ENCODE peak calls at places on chromosome 11, in four cellular contexts. One of them, this sample, is unnamed. For H3K36me3 and H3K4me1, the result is how much of the 10 kb centered on the place peaks cover.

GRCh38 chr11:77073328-77074001 is 6.7 kb downstream of the CAPN5 start:
- DNase-seq in CD8-positive, alpha-beta T cell: no peak
- DNase-seq in IMR-90: peak
- DNase-seq in breast epithelium: peak
- DNase-seq in this sample: peak

GRCh38 chr11:109838034-109838433 is 255.2 kb upstream of the ZC3H12C start:
- DNase-seq in CD8-positive, alpha-beta T cell: no peak
- DNase-seq in IMR-90: no peak
- DNase-seq in breast epithelium: no peak
- DNase-seq in this sample: no peak

GRCh38 chr11:95790123-95790932 is at the start of gene CEP57:
- DNase-seq in CD8-positive, alpha-beta T cell: peak
- DNase-seq in IMR-90: peak
- DNase-seq in breast epithelium: peak
- DNase-seq in this sample: peak

GRCh38 chr11:115127790-115128189 is 376.4 kb downstream of the CADM1 start:
- DNase-seq in CD8-positive, alpha-beta T cell: no peak
- DNase-seq in IMR-90: no peak
- DNase-seq in breast epithelium: no peak
- DNase-seq in this sample: no peak

GRCh38 chr11:37978647-37979046 is 1380.6 kb upstream of the RAG2 start:
- DNase-seq in CD8-positive, alpha-beta T cell: no peak
- DNase-seq in IMR-90: no peak
- DNase-seq in breast epithelium: no peak
- DNase-seq in this sample: no peak

GRCh38 chr11:1791912-1792311 is 28.2 kb upstream of the CTSD start:
- DNase-seq in CD8-positive, alpha-beta T cell: no peak
- DNase-seq in IMR-90: no peak
- DNase-seq in breast epithelium: no peak
- DNase-seq in this sample: no peak

GRCh38 chr11:59923813-59924212 is 14.4 kb upstream of the OOSP1 start:
- DNase-seq in CD8-positive, alpha-beta T cell: no peak
- DNase-seq in IMR-90: no peak
- DNase-seq in breast epithelium: no peak
- DNase-seq in this sample: no peak

GRCh38 chr11:96162816-96163499 is 180.0 kb downstream of the MAML2 start:
- DNase-seq in CD8-positive, alpha-beta T cell: no peak
- DNase-seq in IMR-90: peak
- DNase-seq in breast epithelium: no peak
- DNase-seq in this sample: no peak

GRCh38 chr11:70099578-70100282 is 21.6 kb downstream of the ANO1 start:
- DNase-seq in CD8-positive, alpha-beta T cell: no peak
- DNase-seq in IMR-90: peak
- DNase-seq in breast epithelium: no peak
- DNase-seq in this sample: peak

GRCh38 chr11:99325807-99326206 is 305.1 kb downstream of the CNTN5 start:
- DNase-seq in CD8-positive, alpha-beta T cell: no peak
- DNase-seq in IMR-90: peak
- DNase-seq in breast epithelium: no peak
- DNase-seq in this sample: no peak

GRCh38 chr11:27468209-27468608 is 4.4 kb downstream of the LGR4 start:
- DNase-seq in CD8-positive, alpha-beta T cell: no peak
- DNase-seq in IMR-90: peak
- DNase-seq in breast epithelium: no peak
- DNase-seq in this sample: no peak

GRCh38 chr11:57547854-57548377 is 10.5 kb downstream of the SMTNL1 start:
- DNase-seq in CD8-positive, alpha-beta T cell: no peak
- DNase-seq in IMR-90: no peak
- DNase-seq in breast epithelium: no peak
- DNase-seq in this sample: no peak

GRCh38 chr11:12845739-12846358 is 163.3 kb upstream of the RASSF10 start:
- DNase-seq in CD8-positive, alpha-beta T cell: no peak
- DNase-seq in IMR-90: peak
- DNase-seq in breast epithelium: no peak
- DNase-seq in this sample: no peak

GRCh38 chr11:86291466-86292262 is 10.4 kb upstream of the HIKESHI start:
- DNase-seq in CD8-positive, alpha-beta T cell: peak
- DNase-seq in IMR-90: peak
- DNase-seq in breast epithelium: no peak
- DNase-seq in this sample: no peak

GRCh38 chr11:100964400-100964799 is 165.2 kb downstream of the PGR start:
- DNase-seq in CD8-positive, alpha-beta T cell: no peak
- DNase-seq in IMR-90: peak
- DNase-seq in breast epithelium: no peak
- DNase-seq in this sample: no peak

GRCh38 chr11:6653055-6653454 is 2.6 kb downstream of the DCHS1 start:
- DNase-seq in CD8-positive, alpha-beta T cell: no peak
- DNase-seq in IMR-90: no peak
- DNase-seq in breast epithelium: no peak
- DNase-seq in this sample: no peak

GRCh38 chr11:3609416-3610265 is 32.2 kb downstream of the ART5 start:
- DNase-seq in CD8-positive, alpha-beta T cell: peak
- DNase-seq in IMR-90: peak
- DNase-seq in breast epithelium: no peak
- DNase-seq in this sample: no peak

GRCh38 chr11:21625982-21626381 is 566.9 kb upstream of the ANO5 start:
- DNase-seq in CD8-positive, alpha-beta T cell: no peak
- DNase-seq in IMR-90: no peak
- DNase-seq in breast epithelium: no peak
- DNase-seq in this sample: peak

GRCh38 chr11:114134870-114135269 is 75.4 kb downstream of the ZBTB16 start:
- DNase-seq in CD8-positive, alpha-beta T cell: no peak
- DNase-seq in IMR-90: peak
- DNase-seq in breast epithelium: no peak
- DNase-seq in this sample: no peak

GRCh38 chr11:7688238-7688826 is 15.0 kb upstream of the CYB5R2 start:
- DNase-seq in CD8-positive, alpha-beta T cell: no peak
- DNase-seq in IMR-90: peak
- DNase-seq in breast epithelium: no peak
- DNase-seq in this sample: no peak

GRCh38 chr11:279966-280761 is 2.0 kb downstream of the NLRP6 start:
- DNase-seq in CD8-positive, alpha-beta T cell: peak
- DNase-seq in IMR-90: peak
- DNase-seq in breast epithelium: peak
- DNase-seq in this sample: peak

GRCh38 chr11:811446-812245 is 1.9 kb downstream of the RPLP2 start:
- DNase-seq in CD8-positive, alpha-beta T cell: no peak
- DNase-seq in IMR-90: no peak
- DNase-seq in breast epithelium: no peak
- DNase-seq in this sample: no peak

GRCh38 chr11:44583353-44583669 is 17.8 kb downstream of the CD82 start:
- DNase-seq in CD8-positive, alpha-beta T cell: no peak
- DNase-seq in IMR-90: no peak
- DNase-seq in breast epithelium: no peak
- DNase-seq in this sample: no peak
- H3K36me3 ChIP-seq in CD8-positive, alpha-beta T cell: under half
- H3K36me3 ChIP-seq in IMR-90: under half
- H3K36me3 ChIP-seq in breast epithelium: under half
- H3K36me3 ChIP-seq in this sample: under half

DNA sequence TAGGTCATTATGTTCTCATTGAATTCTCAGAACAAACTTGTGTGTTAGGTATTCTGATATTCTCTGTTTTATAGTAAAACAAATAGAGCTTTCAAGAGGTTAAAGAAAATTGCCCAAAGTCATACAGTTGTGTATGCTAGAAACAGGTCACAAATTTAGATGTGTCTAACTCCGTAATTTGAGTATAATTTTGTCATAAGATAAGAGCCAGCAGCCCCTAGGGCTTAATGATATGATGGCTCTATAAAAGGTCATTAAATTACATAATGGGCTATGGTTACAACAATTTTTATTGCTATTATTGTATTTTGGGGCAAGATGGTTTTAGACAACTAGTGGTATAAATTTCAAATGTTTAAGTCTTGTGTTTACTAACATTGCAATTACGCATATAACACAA is 701.9 kb downstream of the LUZP2 start:
- DNase-seq in CD8-positive, alpha-beta T cell: no peak
- DNase-seq in IMR-90: no peak
- DNase-seq in breast epithelium: no peak
- DNase-seq in this sample: no peak
- H3K4me3 ChIP-seq in CD8-positive, alpha-beta T cell: no peak
- H3K4me3 ChIP-seq in IMR-90: no peak
- H3K4me3 ChIP-seq in breast epithelium: no peak
- H3K4me3 ChIP-seq in this sample: no peak

DNA sequence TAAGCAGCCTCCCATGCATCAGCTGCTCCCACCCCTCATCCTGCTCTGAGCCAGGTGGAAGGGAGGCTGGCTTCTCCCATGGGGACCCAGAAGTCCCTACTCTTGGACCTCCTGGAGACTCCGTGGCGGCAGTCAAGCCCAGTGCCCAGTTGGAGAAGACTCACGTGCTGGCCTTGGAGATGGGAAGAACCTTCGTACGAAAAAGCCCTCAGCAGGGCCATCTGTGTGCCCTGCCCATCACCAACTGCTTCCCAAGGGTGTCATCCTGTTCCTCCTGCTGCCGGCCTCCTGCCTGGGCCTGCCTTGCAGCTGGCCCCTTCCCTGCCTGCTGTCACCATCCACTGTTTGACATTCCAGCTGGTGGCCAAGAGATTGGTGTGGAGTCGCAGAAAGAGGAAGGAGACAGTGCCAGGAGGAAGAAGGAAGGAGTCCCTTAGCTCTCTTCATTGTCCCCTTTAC is 28.0 kb downstream of the ARHGAP1 start:
- DNase-seq in CD8-positive, alpha-beta T cell: no peak
- DNase-seq in IMR-90: no peak
- DNase-seq in breast epithelium: no peak
- DNase-seq in this sample: no peak
- H3K4me1 ChIP-seq in CD8-positive, alpha-beta T cell: half or more
- H3K4me1 ChIP-seq in IMR-90: under half
- H3K4me1 ChIP-seq in breast epithelium: under half
- H3K4me1 ChIP-seq in this sample: under half

GRCh38 chr11:126197277-126197939 is 14.0 kb downstream of the RPUSD4 start:
- DNase-seq in CD8-positive, alpha-beta T cell: no peak
- DNase-seq in IMR-90: peak
- DNase-seq in breast epithelium: no peak
- DNase-seq in this sample: no peak
- H3K36me3 ChIP-seq in CD8-positive, alpha-beta T cell: under half
- H3K36me3 ChIP-seq in IMR-90: under half
- H3K36me3 ChIP-seq in breast epithelium: under half
- H3K36me3 ChIP-seq in this sample: half or more

DNA sequence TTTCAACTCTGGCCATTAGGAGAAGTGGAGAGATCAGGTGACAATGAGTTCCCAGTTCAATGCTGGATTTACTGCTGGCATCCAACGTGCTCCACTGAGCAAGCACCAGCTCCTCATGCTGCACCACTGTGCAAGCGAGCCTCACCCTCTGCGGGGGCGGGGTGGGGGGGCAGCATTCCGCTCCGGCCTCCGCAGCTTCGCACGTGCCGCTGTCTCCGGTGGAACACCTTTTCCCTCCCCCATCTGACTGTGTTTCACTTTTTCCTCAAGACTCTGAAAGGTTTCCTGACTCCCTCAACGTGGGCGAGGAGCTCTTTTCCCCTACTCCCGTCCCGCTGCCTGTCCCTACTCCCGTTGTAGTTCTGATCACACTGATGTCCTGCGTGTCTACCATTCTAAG is 835 bp upstream of the RHOD start:
- DNase-seq in CD8-positive, alpha-beta T cell: no peak
- DNase-seq in IMR-90: peak
- DNase-seq in breast epithelium: no peak
- DNase-seq in this sample: peak
- H3K4me3 ChIP-seq in CD8-positive, alpha-beta T cell: no peak
- H3K4me3 ChIP-seq in IMR-90: no peak
- H3K4me3 ChIP-seq in breast epithelium: peak
- H3K4me3 ChIP-seq in this sample: peak

DNA sequence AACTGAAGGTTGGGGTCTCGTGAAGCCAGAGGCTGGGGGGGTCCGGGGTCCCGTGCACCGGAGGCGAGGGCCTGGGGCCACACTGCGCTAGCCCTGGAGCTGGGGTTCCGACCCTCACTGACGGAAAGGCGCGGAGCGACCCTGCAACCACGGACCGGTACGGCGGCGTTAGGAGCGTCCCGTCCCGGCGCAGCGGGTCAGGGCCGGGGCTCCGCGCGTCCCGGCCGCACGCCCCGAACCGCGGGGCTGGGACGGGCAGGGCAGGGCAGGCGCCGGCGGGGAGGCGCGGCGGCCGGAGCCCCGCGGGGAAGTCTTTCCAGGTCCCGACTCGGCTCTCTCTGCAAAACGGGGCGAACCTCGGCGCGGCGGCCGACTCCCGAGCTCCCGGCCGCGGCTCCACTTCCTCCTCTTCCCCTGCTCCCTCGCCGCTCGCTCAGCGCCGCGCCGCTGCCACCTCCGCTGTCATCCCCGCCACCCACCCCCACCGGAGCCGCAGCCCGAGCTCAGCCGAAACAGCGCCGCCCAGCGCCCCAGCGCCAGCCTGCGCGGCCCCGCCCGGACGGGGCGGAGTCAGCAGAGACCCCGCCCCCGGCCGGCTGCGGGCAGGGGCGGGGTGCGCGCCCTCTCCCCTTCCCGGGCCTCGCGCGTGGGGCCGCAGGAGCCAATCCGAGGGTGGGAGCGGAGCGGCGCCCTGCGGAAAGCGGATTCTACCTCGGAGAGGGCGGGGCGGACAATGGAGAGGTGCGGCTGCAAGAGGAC is at the start of gene GDPD5:
- DNase-seq in CD8-positive, alpha-beta T cell: peak
- DNase-seq in IMR-90: peak
- DNase-seq in breast epithelium: peak
- DNase-seq in this sample: peak
- H3K4me1 ChIP-seq in CD8-positive, alpha-beta T cell: under half
- H3K4me1 ChIP-seq in IMR-90: under half
- H3K4me1 ChIP-seq in breast epithelium: under half
- H3K4me1 ChIP-seq in this sample: under half

GRCh38 chr11:16591157-16591556 is 147.3 kb upstream of the C11orf58 start:
- DNase-seq in CD8-positive, alpha-beta T cell: no peak
- DNase-seq in IMR-90: no peak
- DNase-seq in breast epithelium: no peak
- DNase-seq in this sample: no peak
- H3K36me3 ChIP-seq in CD8-positive, alpha-beta T cell: under half
- H3K36me3 ChIP-seq in IMR-90: under half
- H3K36me3 ChIP-seq in breast epithelium: under half
- H3K36me3 ChIP-seq in this sample: under half

DNA sequence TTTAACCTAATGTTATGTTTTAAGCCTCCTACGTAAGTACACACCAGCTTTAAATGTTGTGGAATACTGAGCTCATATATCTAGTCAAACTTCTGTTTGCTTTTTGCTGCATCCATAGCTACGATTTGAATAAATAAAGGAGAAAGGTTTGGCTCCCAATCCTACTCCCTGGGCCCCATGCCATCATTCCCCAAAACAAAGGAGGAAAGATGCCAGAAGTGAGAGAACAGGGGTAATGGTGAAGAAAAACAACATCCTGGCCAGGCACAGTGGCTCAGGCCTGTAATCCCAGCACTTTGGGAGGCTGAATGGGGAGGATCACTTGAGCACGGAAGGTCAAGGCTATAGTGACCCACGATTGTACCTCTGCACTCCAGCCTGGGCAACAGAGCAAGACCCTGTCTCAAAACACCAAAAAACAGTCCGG is 26.5 kb downstream of the SCGB1A1 start:
- DNase-seq in CD8-positive, alpha-beta T cell: no peak
- DNase-seq in IMR-90: peak
- DNase-seq in breast epithelium: peak
- DNase-seq in this sample: no peak
- H3K4me3 ChIP-seq in CD8-positive, alpha-beta T cell: no peak
- H3K4me3 ChIP-seq in IMR-90: no peak
- H3K4me3 ChIP-seq in breast epithelium: no peak
- H3K4me3 ChIP-seq in this sample: no peak

GRCh38 chr11:64132388-64132771 is 33.5 kb downstream of the MACROD1 start:
- DNase-seq in CD8-positive, alpha-beta T cell: no peak
- DNase-seq in IMR-90: no peak
- DNase-seq in breast epithelium: no peak
- DNase-seq in this sample: no peak
- H3K4me1 ChIP-seq in CD8-positive, alpha-beta T cell: under half
- H3K4me1 ChIP-seq in IMR-90: under half
- H3K4me1 ChIP-seq in breast epithelium: under half
- H3K4me1 ChIP-seq in this sample: under half

This sample was measured in left lung.